ENCODE peak calls at places on chromosomes 12 and 14, in five cellular contexts. L, V, Q, Y and I are unnamed samples.

GRCh38 chr12:128661216-128661550 is 162.6 kb downstream of the SLC15A4 start:
- DNase-seq in V (peak), Y (no peak), Q (no peak), L (no peak), I (no peak)

GRCh38 chr12:82803201-82803600 is 116.5 kb downstream of the TMTC2 start:
- DNase-seq in V (no peak), L (no peak), Q (no peak), Y (no peak), I (no peak)

GRCh38 chr12:32605326-32606095 is 73.6 kb upstream of the DNM1L start:
- DNase-seq in Y (no peak), L (no peak), V (no peak), Q (no peak), I (no peak)

GRCh38 chr12:40525054-40525453 is 167.2 kb upstream of the CNTN1 start:
- DNase-seq in L (no peak), Q (no peak), Y (no peak), V (no peak), I (no peak)

GRCh38 chr12:53244337-53244736 is 12.3 kb upstream of the RARG start:
- DNase-seq in V (no peak), Q (no peak), L (no peak), Y (no peak), I (no peak)

GRCh38 chr14:63203618-63204406 is 431 bp upstream of the RHOJ start:
- DNase-seq in V (peak), Y (peak), L (no peak), Q (no peak), I (no peak)

GRCh38 chr12:50589650-50590435 is 85.1 kb downstream of the DIP2B start:
- DNase-seq in L (no peak), Q (no peak), Y (peak), V (no peak), I (no peak)

GRCh38 chr14:100203962-100204834 is 34.7 kb upstream of the YY1 start:
- DNase-seq in Y (no peak), L (no peak), Q (no peak), V (no peak), I (no peak)

GRCh38 chr12:51171884-51172514 is 936 bp downstream of the TFCP2 start:
- DNase-seq in V (no peak), Y (peak), L (no peak), Q (peak), I (no peak)

GRCh38 chr12:26643532-26644315 is 189.3 kb downstream of the ITPR2 start:
- DNase-seq in Y (no peak), Q (no peak), V (no peak), L (no peak), I (no peak)

GRCh38 chr12:50222275-50222783 is 55.2 kb upstream of the CERS5 start:
- DNase-seq in L (no peak), Y (peak), Q (no peak), V (peak), I (peak)

GRCh38 chr12:12474931-12475485 is 87.7 kb downstream of the DUSP16 start:
- DNase-seq in V (no peak), Q (peak), Y (peak), L (no peak), I (peak)